ENCODE peak calls at places on chromosomes 13 and 19, in five cellular contexts. K is K562, N is H1, A is GM12878, M is HepG2. Q is an unnamed sample.

GRCh38 chr13:63910406-63910957 is 2494.8 kb upstream of the PCDH20 start:
- DNase-seq in A (no peak), N (peak), M (peak), K (no peak), Q (no peak)

GRCh38 chr13:41694902-41695301 is 237.6 kb downstream of the RGCC start:
- DNase-seq in N (no peak), K (no peak), A (peak), M (no peak), Q (peak)

GRCh38 chr13:92901739-92902138 is 324.9 kb upstream of the GPC6 start:
- DNase-seq in N (no peak), A (no peak), K (no peak), M (no peak), Q (no peak)

GRCh38 chr19:54644056-54644455 is 13.8 kb downstream of the LILRB1 start:
- DNase-seq in A (no peak), K (no peak), M (no peak), N (no peak), Q (no peak)

GRCh38 chr13:62131604-62132003 is 716.0 kb upstream of the PCDH20 start:
- DNase-seq in K (no peak), N (no peak), A (no peak), M (no peak), Q (no peak)

GRCh38 chr13:82878536-82878935 is 1003.7 kb downstream of the SLITRK1 start:
- DNase-seq in K (no peak), M (no peak), N (no peak), A (no peak), Q (no peak)

GRCh38 chr13:58313219-58313618 is 681.7 kb downstream of the PCDH17 start:
- DNase-seq in M (no peak), A (no peak), K (no peak), N (no peak), Q (no peak)

GRCh38 chr19:17424743-17425365 is 5.0 kb downstream of the MVB12A start:
- DNase-seq in K (peak), M (no peak), A (no peak), N (peak), Q (no peak)

GRCh38 chr19:35273686-35274259 is 5.0 kb downstream of the USF2 start:
- DNase-seq in N (no peak), A (no peak), M (no peak), K (no peak), Q (no peak)

GRCh38 chr13:88051746-88052482 is 380.7 kb downstream of the SLITRK5 start:
- DNase-seq in M (no peak), K (no peak), A (no peak), N (no peak), Q (no peak)

GRCh38 chr13:59677966-59678814 is 485.5 kb downstream of the DIAPH3 start:
- DNase-seq in N (no peak), A (no peak), K (peak), M (peak), Q (peak)

GRCh38 chr19:27750697-27751391 is 1462.1 kb downstream of the UQCRFS1 start:
- DNase-seq in M (no peak), K (no peak), N (no peak), A (no peak), Q (no peak)

GRCh38 chr19:18317998-18318800 is 4.7 kb downstream of the LSM4 start:
- DNase-seq in M (peak), A (no peak), N (no peak), K (peak), Q (no peak)

GRCh38 chr19:37926711-37927110 is 19.7 kb downstream of the SIPA1L3 start:
- DNase-seq in K (no peak), M (no peak), N (no peak), A (no peak), Q (no peak)

GRCh38 chr19:29457413-29457812 is 68.4 kb upstream of the VSTM2B start:
- DNase-seq in K (no peak), A (no peak), N (peak), M (no peak), Q (no peak)

GRCh38 chr19:57239982-57240310 is 486 bp upstream of the ZNF805 start:
- DNase-seq in A (no peak), N (no peak), K (no peak), M (no peak), Q (no peak)

GRCh38 chr19:38685666-38686529 is 38.4 kb downstream of the ACTN4 start:
- DNase-seq in K (peak), A (no peak), M (peak), N (peak), Q (peak)

GRCh38 chr13:49112782-49113525 is 107.2 kb upstream of the MLNR start:
- DNase-seq in A (no peak), M (no peak), N (no peak), K (peak), Q (no peak)

GRCh38 chr19:18433735-18434398 is 4.1 kb downstream of the ISYNA1 start:
- DNase-seq in K (peak), N (peak), A (no peak), M (no peak), Q (no peak)

GRCh38 chr19:58181902-58182576 is 822 bp upstream of the ZNF274 start:
- DNase-seq in N (peak), M (peak), K (peak), A (no peak), Q (no peak)

GRCh38 chr13:113403255-113404104 is 39.5 kb upstream of the GRTP1 start:
- DNase-seq in K (no peak), A (no peak), N (no peak), M (no peak), Q (no peak)

GRCh38 chr13:95124959-95125358 is 176.3 kb downstream of the ABCC4 start:
- DNase-seq in N (no peak), M (no peak), A (no peak), K (no peak), Q (no peak)

GRCh38 chr13:102870677-102871415 is 25.0 kb downstream of the ERCC5 start:
- DNase-seq in A (no peak), M (peak), K (peak), N (peak), Q (peak)

DNA sequence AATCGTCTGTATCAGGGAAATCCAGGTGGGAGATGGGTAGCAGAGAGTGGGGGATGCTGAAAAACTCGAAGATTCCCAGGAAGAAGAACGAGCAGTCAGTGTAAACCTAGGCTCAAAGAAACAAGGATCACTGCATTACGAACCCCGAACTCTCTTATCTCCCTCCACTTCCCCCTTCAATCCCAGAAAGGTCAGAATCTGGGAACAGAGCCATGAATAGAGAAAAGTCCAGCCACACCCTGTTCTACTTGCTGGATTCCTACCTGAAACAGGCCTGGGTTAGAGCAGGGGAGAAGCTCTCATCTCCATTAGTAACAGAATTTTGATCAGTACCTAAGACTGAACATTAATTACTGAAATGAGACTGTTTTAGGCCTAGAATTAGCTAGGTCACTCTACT is 24.4 kb downstream of the EPSTI1 start:
- DNase-seq in K (no peak), N (no peak), M (no peak), A (no peak), Q (no peak)
- H3K9ac ChIP-seq in K (no peak), N (no peak), M (no peak), A (no peak), Q (no peak)

GRCh38 chr13:24016046-24016445 is 118.7 kb upstream of the C1QTNF9B start:
- DNase-seq in M (no peak), K (no peak), A (no peak), N (no peak), Q (no peak)
- TF ChIP-seq POLR2AphosphoS5 in M (no peak), K (no peak), A (no peak), N (no peak), Q (no peak)

GRCh38 chr13:43057653-43058317 is 34.4 kb downstream of the DNAJC15 start:
- DNase-seq in M (peak), N (no peak), A (no peak), K (no peak), Q (peak)
- TF ChIP-seq CEBPB in M (no peak), N (no peak), A (no peak), K (no peak), Q (no peak)

GRCh38 chr19:45958320-45958719 is 15.3 kb downstream of the NOVA2 start:
- DNase-seq in K (no peak), A (no peak), M (no peak), N (no peak), Q (no peak)

GRCh38 chr19:45958763-45959516 is 14.7 kb downstream of the NOVA2 start:
- DNase-seq in A (no peak), M (no peak), N (no peak), K (no peak), Q (no peak)

GRCh38 chr19:45953676-45954075 is 20.0 kb downstream of the NOVA2 start:
- DNase-seq in A (no peak), M (no peak), N (no peak), K (no peak), Q (no peak)

GRCh38 chr19:45954132-45954531 is 19.5 kb downstream of the NOVA2 start:
- DNase-seq in K (no peak), M (no peak), A (no peak), N (no peak), Q (no peak)

GRCh38 chr19:45955905-45956608 is 17.6 kb downstream of the NOVA2 start:
- DNase-seq in A (no peak), N (no peak), K (no peak), M (peak), Q (peak)
- H3K9ac ChIP-seq in A (no peak), N (no peak), K (no peak), M (no peak), Q (peak)

GRCh38 chr13:29849731-29850212 is 645 bp downstream of the UBL3 start:
- DNase-seq in K (peak), M (peak), N (peak), A (no peak), Q (no peak)

GRCh38 chr13:29849071-29849541 is 1.3 kb downstream of the UBL3 start:
- DNase-seq in N (no peak), M (peak), A (no peak), K (no peak), Q (no peak)

GRCh38 chr13:29845440-29846056 is 4.9 kb downstream of the UBL3 start:
- DNase-seq in A (no peak), K (no peak), N (no peak), M (no peak), Q (no peak)

GRCh38 chr13:29846475-29847256 is 3.8 kb downstream of the UBL3 start:
- DNase-seq in A (no peak), N (no peak), M (no peak), K (no peak), Q (no peak)

GRCh38 chr13:29847501-29847983 is 2.9 kb downstream of the UBL3 start:
- DNase-seq in A (no peak), N (no peak), K (no peak), M (peak), Q (no peak)
- TF ChIP-seq POLR2AphosphoS5 in A (no peak), N (no peak), K (no peak), M (no peak), Q (no peak)

Q was measured in HCT116.